ENCODE peak calls at places on chromosomes 16 and 17, in seven cellular contexts. S is IMR-90, G is mesenchymal stem cell, F is neuronal stem cell, J is H9, T is trophoblast cell, E is H1. L is an unnamed sample.

GRCh38 chr17:19237389-19238166 is 412 bp downstream of the EPN2 start:
- DNase-seq in S (no peak), G (peak), F (peak), J (peak), T (no peak), E (no peak), L (peak)

GRCh38 chr16:70594569-70594968 is 51.8 kb upstream of the IL34 start:
- DNase-seq in S (no peak), G (no peak), F (no peak), J (no peak), T (no peak), E (no peak), L (no peak)

GRCh38 chr17:43171761-43172487 is 910 bp downstream of the NBR1 start:
- DNase-seq in S (peak), G (peak), F (no peak), J (no peak), T (peak), E (no peak), L (peak)

GRCh38 chr17:59521465-59522126 is 43.8 kb upstream of the DHX40 start:
- DNase-seq in S (peak), G (peak), F (peak), J (peak), T (peak), E (peak), L (peak)

GRCh38 chr17:38571833-38572274 is 33.9 kb downstream of the SRCIN1 start:
- DNase-seq in S (no peak), G (no peak), F (no peak), J (peak), T (no peak), E (no peak), L (no peak)

GRCh38 chr17:77886387-77886728 is 72.1 kb upstream of the TNRC6C start:
- DNase-seq in S (no peak), G (no peak), F (no peak), J (no peak), T (peak), E (no peak), L (no peak)

GRCh38 chr16:2288701-2289100 is 20.8 kb upstream of the RNPS1 start:
- DNase-seq in S (no peak), G (no peak), F (no peak), J (peak), T (no peak), E (no peak), L (no peak)

GRCh38 chr17:6241381-6241780 is 171.2 kb downstream of the WSCD1 start:
- DNase-seq in S (no peak), G (no peak), F (no peak), J (peak), T (no peak), E (no peak), L (peak)

GRCh38 chr17:19507673-19508326 is 25.9 kb upstream of the SLC47A1 start:
- DNase-seq in S (peak), G (peak), F (peak), J (peak), T (peak), E (peak), L (peak)

GRCh38 chr16:84446086-84446485 is 58.4 kb downstream of the MEAK7 start:
- DNase-seq in S (peak), G (no peak), F (no peak), J (no peak), T (no peak), E (no peak), L (peak)

GRCh38 chr17:4739122-4740024 is at the start of the genes CXCL16 and ZMYND15:
- DNase-seq in S (no peak), G (peak), F (no peak), J (peak), T (peak), E (no peak), L (no peak)

GRCh38 chr17:42918902-42919521 is 18.4 kb downstream of the G6PC1 start:
- DNase-seq in S (no peak), G (no peak), F (no peak), J (no peak), T (no peak), E (no peak), L (no peak)

GRCh38 chr17:65196617-65197016 is 59.4 kb downstream of the RGS9 start:
- DNase-seq in S (no peak), G (no peak), F (no peak), J (no peak), T (no peak), E (no peak), L (no peak)
- H2BK120ac ChIP-seq in S (peak), G (no peak), F (peak), J (no peak), T (no peak), E (no peak), L (no peak)

GRCh38 chr17:75036643-75037268 is 10.0 kb downstream of the ATP5PD start:
- DNase-seq in S (peak), G (no peak), F (no peak), J (peak), T (peak), E (no peak), L (no peak)
- H2BK120ac ChIP-seq in S (no peak), G (no peak), F (no peak), J (no peak), T (no peak), E (no peak), L (no peak)

DNA sequence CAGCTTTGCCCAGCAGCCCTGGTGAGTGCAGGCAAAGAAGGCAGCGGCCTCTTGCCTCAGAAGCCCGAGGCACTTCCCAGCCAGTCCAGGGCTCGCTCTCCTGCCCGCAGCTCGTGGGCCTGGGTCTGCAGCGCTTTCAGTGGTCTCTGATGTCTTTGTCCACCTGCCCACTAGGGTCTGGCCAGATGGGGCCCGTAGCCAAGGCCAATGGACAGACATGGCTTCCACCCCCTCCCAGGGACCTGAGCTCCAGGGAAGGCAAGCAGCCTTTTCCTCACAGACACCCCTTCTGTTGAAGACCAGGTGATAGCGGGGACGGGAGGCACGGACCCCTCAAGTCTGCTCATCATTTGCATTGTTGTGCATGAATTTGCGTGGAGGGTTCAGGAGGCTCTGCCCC is 33.7 kb upstream of the ZC3H18 start:
- DNase-seq in S (no peak), G (no peak), F (no peak), J (peak), T (no peak), E (no peak), L (no peak)
- H2BK120ac ChIP-seq in S (no peak), G (no peak), F (no peak), J (no peak), T (no peak), E (no peak), L (no peak)

GRCh38 chr16:6541262-6541661 is 791.4 kb upstream of the RBFOX1 start:
- DNase-seq in S (no peak), G (no peak), F (no peak), J (no peak), T (no peak), E (no peak), L (no peak)
- H2BK120ac ChIP-seq in S (no peak), G (no peak), F (no peak), J (no peak), T (no peak), E (no peak), L (no peak)

GRCh38 chr16:88087517-88087877 is 136.3 kb downstream of the BANP start:
- DNase-seq in S (no peak), G (no peak), F (no peak), J (no peak), T (no peak), E (no peak), L (no peak)
- H2BK120ac ChIP-seq in S (no peak), G (no peak), F (no peak), J (no peak), T (no peak), E (no peak), L (no peak)

GRCh38 chr16:68274441-68274840 is 10.1 kb downstream of the SLC7A6 start:
- DNase-seq in S (no peak), G (no peak), F (no peak), J (no peak), T (no peak), E (no peak), L (no peak)

GRCh38 chr16:68275611-68276191 is 11.4 kb downstream of the SLC7A6 start:
- DNase-seq in S (no peak), G (no peak), F (no peak), J (no peak), T (no peak), E (no peak), L (no peak)

GRCh38 chr16:68272501-68273209 is 8.3 kb downstream of the SLC7A6 start:
- DNase-seq in S (no peak), G (no peak), F (no peak), J (no peak), T (no peak), E (no peak), L (peak)

GRCh38 chr16:68273459-68273858 is 9.1 kb downstream of the SLC7A6 start:
- DNase-seq in S (no peak), G (no peak), F (no peak), J (no peak), T (no peak), E (no peak), L (no peak)

DNA sequence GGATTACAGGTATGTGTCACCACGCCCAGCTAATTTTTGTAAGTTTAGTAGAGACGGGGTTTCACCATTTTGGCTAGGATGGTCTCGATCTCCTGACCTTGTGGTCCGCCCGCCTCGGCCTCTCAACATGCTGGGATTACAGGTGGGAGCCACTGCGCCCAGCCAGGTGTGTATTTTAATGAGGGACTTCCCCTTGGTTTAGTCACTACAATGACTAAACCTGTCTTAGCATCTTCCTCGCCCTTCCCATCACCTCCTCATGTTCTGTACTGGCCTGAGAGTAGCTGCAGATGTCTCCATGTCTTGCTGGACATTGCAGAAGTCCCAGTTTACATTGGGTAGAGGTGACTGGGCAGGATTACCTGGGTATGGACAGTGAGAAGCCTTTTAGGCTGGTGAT is 9.6 kb downstream of the SLC7A6 start:
- DNase-seq in S (no peak), G (no peak), F (no peak), J (no peak), T (no peak), E (no peak), L (no peak)
- H2BK120ac ChIP-seq in S (no peak), G (no peak), F (no peak), J (no peak), T (no peak), E (no peak), L (no peak)

GRCh38 chr16:3696425-3697218 is 20.7 kb downstream of the TRAP1 start:
- DNase-seq in S (peak), G (peak), F (no peak), J (no peak), T (peak), E (no peak), L (no peak)
- H2BK120ac ChIP-seq in S (no peak), G (no peak), F (no peak), J (no peak), T (no peak), E (no peak), L (no peak)

L was measured in mesendoderm.